ENCODE peak calls at places on chromosomes 12 and 14, in four cellular contexts. One of them, this sample, is unnamed.

GRCh38 chr14:100617715-100618693 is 30.8 kb upstream of the BEGAIN start:
- DNase-seq in RPMI8226: peak; percentile 26
- DNase-seq in right cardiac atrium: peak; percentile 73
- DNase-seq in A172: no peak
- DNase-seq in this sample: no peak

GRCh38 chr14:71116206-71117122 is 209.2 kb downstream of the PCNX1 start:
- DNase-seq in RPMI8226: no peak
- DNase-seq in right cardiac atrium: no peak
- DNase-seq in A172: no peak
- DNase-seq in this sample: no peak

GRCh38 chr12:105644770-105645169 is 314.3 kb downstream of the C12orf75 start:
- DNase-seq in RPMI8226: no peak
- DNase-seq in right cardiac atrium: peak; percentile 12
- DNase-seq in A172: no peak
- DNase-seq in this sample: no peak

GRCh38 chr12:65817866-65818265 is 6.4 kb upstream of the HMGA2 start:
- DNase-seq in RPMI8226: no peak
- DNase-seq in right cardiac atrium: no peak
- DNase-seq in A172: no peak
- DNase-seq in this sample: no peak

GRCh38 chr14:73755434-73756014 is 41.3 kb upstream of the PNMA1 start:
- DNase-seq in RPMI8226: no peak
- DNase-seq in right cardiac atrium: no peak
- DNase-seq in A172: no peak
- DNase-seq in this sample: no peak

GRCh38 chr14:85421166-85421877 is 108.6 kb upstream of the FLRT2 start:
- DNase-seq in RPMI8226: no peak
- DNase-seq in right cardiac atrium: no peak
- DNase-seq in A172: peak; percentile 47
- DNase-seq in this sample: no peak

GRCh38 chr12:108201808-108202207 is 72.7 kb downstream of the WSCD2 start:
- DNase-seq in RPMI8226: no peak
- DNase-seq in right cardiac atrium: no peak
- DNase-seq in A172: no peak
- DNase-seq in this sample: no peak

GRCh38 chr14:31420013-31420318 is 384 bp downstream of the HEATR5A start:
- DNase-seq in RPMI8226: peak; percentile 55
- DNase-seq in right cardiac atrium: peak; percentile 74
- DNase-seq in A172: no peak
- DNase-seq in this sample: peak; percentile 43

GRCh38 chr12:53198470-53199110 is 8.5 kb downstream of the ITGB7 start:
- DNase-seq in RPMI8226: no peak
- DNase-seq in right cardiac atrium: no peak
- DNase-seq in A172: no peak
- DNase-seq in this sample: no peak

GRCh38 chr14:100422556-100423420 is 99.6 kb downstream of the SLC25A47 start:
- DNase-seq in RPMI8226: no peak
- DNase-seq in right cardiac atrium: no peak
- DNase-seq in A172: no peak
- DNase-seq in this sample: no peak

GRCh38 chr12:79187032-79187431 is 322.5 kb downstream of the SYT1 start:
- DNase-seq in RPMI8226: no peak
- DNase-seq in right cardiac atrium: no peak
- DNase-seq in A172: no peak
- DNase-seq in this sample: no peak

GRCh38 chr14:63045612-63046320 is 508 bp upstream of the KCNH5 start:
- DNase-seq in RPMI8226: peak; percentile 16
- DNase-seq in right cardiac atrium: no peak
- DNase-seq in A172: no peak
- DNase-seq in this sample: no peak

GRCh38 chr14:43005807-43006206 is 1399.1 kb downstream of the LRFN5 start:
- DNase-seq in RPMI8226: no peak
- DNase-seq in right cardiac atrium: no peak
- DNase-seq in A172: no peak
- DNase-seq in this sample: no peak

GRCh38 chr14:56247495-56248087 is 129.4 kb downstream of the PELI2 start:
- DNase-seq in RPMI8226: peak; percentile 13
- DNase-seq in right cardiac atrium: no peak
- DNase-seq in A172: peak; percentile 1
- DNase-seq in this sample: no peak

GRCh38 chr12:65830305-65830704 is 6.0 kb downstream of the HMGA2 start:
- DNase-seq in RPMI8226: no peak
- DNase-seq in right cardiac atrium: no peak
- DNase-seq in A172: no peak
- DNase-seq in this sample: no peak

GRCh38 chr12:109448707-109449390 is 28.3 kb downstream of the KCTD10 start:
- DNase-seq in RPMI8226: no peak
- DNase-seq in right cardiac atrium: no peak
- DNase-seq in A172: no peak
- DNase-seq in this sample: no peak

GRCh38 chr12:9149372-9149771 is 33.7 kb upstream of the A2M start:
- DNase-seq in RPMI8226: no peak
- DNase-seq in right cardiac atrium: no peak
- DNase-seq in A172: no peak
- DNase-seq in this sample: no peak

GRCh38 chr14:92460916-92461579 is 52.5 kb upstream of the RIN3 start:
- DNase-seq in RPMI8226: no peak
- DNase-seq in right cardiac atrium: no peak
- DNase-seq in A172: peak; percentile 57
- DNase-seq in this sample: no peak

GRCh38 chr12:68240975-68241374 is 12.4 kb downstream of the IL22 start:
- DNase-seq in RPMI8226: peak; percentile 62
- DNase-seq in right cardiac atrium: no peak
- DNase-seq in A172: peak; percentile 43
- DNase-seq in this sample: peak; percentile 32

GRCh38 chr14:62002636-62003035 is 240.4 kb downstream of the SNAPC1 start:
- DNase-seq in RPMI8226: no peak
- DNase-seq in right cardiac atrium: no peak
- DNase-seq in A172: peak; percentile 24
- DNase-seq in this sample: no peak

GRCh38 chr12:110591508-110592051 is 8.5 kb upstream of the PPTC7 start:
- DNase-seq in RPMI8226: peak; percentile 9
- DNase-seq in right cardiac atrium: no peak
- DNase-seq in A172: no peak
- DNase-seq in this sample: no peak

GRCh38 chr14:50101417-50101816 is 15.0 kb downstream of the VCPKMT start:
- DNase-seq in RPMI8226: no peak
- DNase-seq in right cardiac atrium: no peak
- DNase-seq in A172: no peak
- DNase-seq in this sample: no peak

GRCh38 chr12:45705404-45705803 is 24.1 kb upstream of the ARID2 start:
- DNase-seq in RPMI8226: no peak
- DNase-seq in right cardiac atrium: no peak
- DNase-seq in A172: no peak
- DNase-seq in this sample: no peak

GRCh38 chr14:85572845-85573244 is 42.9 kb downstream of the FLRT2 start:
- DNase-seq in RPMI8226: no peak
- DNase-seq in right cardiac atrium: no peak
- DNase-seq in A172: peak; percentile 71
- DNase-seq in this sample: no peak

This sample was measured in ovary.